ENCODE peak calls at places on chromosomes 11 and 22, in nine cellular contexts. B is mucosa of gallbladder, N is SK-N-DZ, S is GM04504, C is sigmoid colon, Z is nephron progenitor cell, L is foreskin fibroblast, Y is Right ventricle myocardium superior, I is hepatocyte. R is an unnamed sample.

GRCh38 chr22:19431641-19432091 is at the start of gene HIRA:
- DNase-seq in L (peak), Z (peak), C (peak), Y (peak), I (peak), N (peak), B (peak), S (peak), R (no peak)

GRCh38 chr22:18996376-18996900 is 60.3 kb upstream of the PRODH start:
- DNase-seq in Y (no peak), C (no peak), L (no peak), B (no peak), N (no peak), I (no peak), S (no peak), Z (no peak), R (no peak)

GRCh38 chr11:13276454-13276851 is 1.1 kb upstream of the BMAL1 start:
- DNase-seq in Y (no peak), B (no peak), L (no peak), N (no peak), Z (peak), C (no peak), I (no peak), S (no peak), R (no peak)

GRCh38 chr11:75562048-75562835 is at the start of gene SERPINH1:
- DNase-seq in Y (peak), S (peak), N (peak), B (peak), Z (peak), L (peak), C (peak), I (peak), R (no peak)

GRCh38 chr22:23010430-23010829 is 59.9 kb upstream of the GNAZ start:
- DNase-seq in C (no peak), S (no peak), I (no peak), N (no peak), B (no peak), L (no peak), Y (no peak), Z (no peak), R (no peak)

GRCh38 chr11:76041208-76041607 is 165.1 kb downstream of the WNT11 start:
- DNase-seq in S (no peak), I (no peak), B (no peak), Z (no peak), C (no peak), N (no peak), Y (no peak), L (no peak), R (no peak)

GRCh38 chr22:37782340-37783168 is 25.2 kb upstream of the GCAT start:
- DNase-seq in I (no peak), C (no peak), Y (no peak), L (peak), B (no peak), Z (no peak), S (peak), N (no peak), R (no peak)

GRCh38 chr11:65792456-65792855 is 5.6 kb downstream of the OVOL1 start:
- DNase-seq in I (peak), N (no peak), B (no peak), S (no peak), Z (no peak), C (no peak), L (no peak), Y (no peak), R (no peak)

GRCh38 chr11:79060081-79060480 is 380.7 kb downstream of the TENM4 start:
- DNase-seq in L (no peak), Y (no peak), Z (no peak), S (no peak), B (no peak), N (peak), I (no peak), C (no peak), R (no peak)

GRCh38 chr11:43962383-43962969 is 20.0 kb downstream of the C11orf96 start:
- DNase-seq in N (peak), Y (no peak), C (no peak), L (no peak), Z (no peak), I (peak), S (no peak), B (no peak), R (no peak)

GRCh38 chr22:24401824-24402434 is 25.5 kb upstream of the ADORA2A start:
- DNase-seq in B (no peak), Y (no peak), L (no peak), N (no peak), Z (no peak), S (no peak), C (no peak), I (no peak), R (no peak)

GRCh38 chr11:72777755-72778278 is 16.0 kb downstream of the STARD10 start:
- DNase-seq in Z (no peak), B (peak), C (no peak), N (peak), Y (no peak), L (no peak), I (peak), S (no peak), R (no peak)

GRCh38 chr11:120810251-120810650 is 213.7 kb upstream of the TBCEL start:
- DNase-seq in B (no peak), Y (no peak), L (no peak), I (no peak), C (no peak), S (no peak), N (no peak), Z (no peak), R (no peak)

GRCh38 chr22:39117585-39118191 is 20.6 kb downstream of the APOBEC3H start:
- DNase-seq in Z (peak), S (no peak), L (peak), B (peak), I (peak), Y (no peak), C (peak), N (no peak), R (no peak)

GRCh38 chr22:50027639-50028537 is 15.3 kb upstream of the IL17REL start:
- DNase-seq in L (no peak), B (no peak), S (no peak), I (peak), Z (no peak), N (no peak), C (peak), Y (peak), R (peak)

GRCh38 chr22:24550902-24551229 is 4.1 kb downstream of the GUCD1 start:
- DNase-seq in Z (no peak), I (no peak), B (no peak), C (no peak), S (no peak), N (no peak), Y (no peak), L (no peak), R (no peak)

GRCh38 chr11:70317576-70318305 is 47.3 kb downstream of the PPFIA1 start:
- DNase-seq in N (no peak), I (no peak), Z (no peak), S (no peak), Y (no peak), C (no peak), L (no peak), B (no peak), R (no peak)

GRCh38 chr22:30730351-30730750 is 35.7 kb downstream of the OSBP2 start:
- DNase-seq in B (no peak), C (no peak), L (no peak), I (no peak), S (no peak), N (no peak), Z (no peak), Y (no peak), R (no peak)

GRCh38 chr11:19432370-19433163 is 191.8 kb upstream of the E2F8 start:
- DNase-seq in Z (no peak), Y (no peak), N (no peak), S (peak), I (no peak), C (no peak), B (no peak), L (peak), R (no peak)

GRCh38 chr11:70545626-70545945 is 147.3 kb downstream of the CTTN start:
- DNase-seq in B (no peak), C (no peak), S (no peak), I (no peak), L (no peak), N (no peak), Y (no peak), Z (no peak), R (no peak)

GRCh38 chr22:24413271-24413670 is 14.1 kb upstream of the ADORA2A start:
- DNase-seq in Z (no peak), I (no peak), S (no peak), C (no peak), L (no peak), B (no peak), Y (no peak), N (no peak), R (no peak)

GRCh38 chr11:80505771-80506170 is 1064.9 kb upstream of the TENM4 start:
- DNase-seq in L (no peak), B (no peak), Y (no peak), N (no peak), Z (no peak), C (no peak), I (no peak), S (no peak), R (no peak)

GRCh38 chr11:65698205-65698604 is 13.8 kb upstream of the KAT5 start:
- DNase-seq in L (no peak), Y (no peak), I (no peak), S (no peak), C (no peak), B (no peak), N (no peak), Z (no peak), R (no peak)

GRCh38 chr22:35170716-35171697 is 86.3 kb upstream of the HMGXB4 start:
- DNase-seq in Z (no peak), N (peak), Y (no peak), B (no peak), S (no peak), I (no peak), L (no peak), C (no peak), R (no peak)